ENCODE peak calls at places on chromosome 4, in ten cellular contexts. H is adrenal gland, G is psoas muscle, W is heart right ventricle, I is cardiac fibroblast, M is tibial artery, Y is right lobe of liver, J is lung, X is pancreas, L is WERI-Rb-1. P is an unnamed sample.

GRCh38 chr4:170051402-170051801 is 25.2 kb upstream of the MFAP3L start:
- DNase-seq in H (no peak), G (no peak), W (no peak), I (no peak), M (no peak), Y (no peak), J (no peak), X (no peak), L (no peak), P (no peak)

GRCh38 chr4:40349561-40350198 is 14.5 kb downstream of the CHRNA9 start:
- DNase-seq in H (no peak), G (no peak), W (no peak), I (no peak), M (no peak), Y (no peak), J (no peak), X (no peak), L (no peak), P (peak)

GRCh38 chr4:126899382-126899801 is 733.4 kb upstream of the INTU start:
- DNase-seq in H (peak), G (no peak), W (peak), I (peak), M (no peak), Y (no peak), J (no peak), X (no peak), L (no peak), P (peak)

GRCh38 chr4:7073526-7074390 is 5.9 kb upstream of the GRPEL1 start:
- DNase-seq in H (peak), G (no peak), W (no peak), I (peak), M (no peak), Y (no peak), J (no peak), X (no peak), L (peak), P (peak)

GRCh38 chr4:180840142-180840541 is 1403.1 kb upstream of the TENM3 start:
- DNase-seq in H (no peak), G (no peak), W (no peak), I (no peak), M (no peak), Y (no peak), J (no peak), X (no peak), L (no peak), P (no peak)

GRCh38 chr4:121791481-121791880 is 9.6 kb upstream of the EXOSC9 start:
- DNase-seq in H (no peak), G (no peak), W (no peak), I (no peak), M (no peak), Y (no peak), J (no peak), X (no peak), L (no peak), P (peak)

GRCh38 chr4:109998867-109999303 is 86.2 kb downstream of the EGF start:
- DNase-seq in H (no peak), G (no peak), W (no peak), I (peak), M (no peak), Y (no peak), J (no peak), X (no peak), L (peak), P (peak)

GRCh38 chr4:114132830-114133229 is 153.4 kb upstream of the ARSJ start:
- DNase-seq in H (no peak), G (no peak), W (no peak), I (peak), M (no peak), Y (no peak), J (no peak), X (no peak), L (no peak), P (peak)

GRCh38 chr4:128803783-128804182 is 5.7 kb upstream of the JADE1 start:
- DNase-seq in H (no peak), G (no peak), W (no peak), I (no peak), M (no peak), Y (no peak), J (no peak), X (no peak), L (no peak), P (no peak)

GRCh38 chr4:186029731-186030421 is 39.1 kb upstream of the TLR3 start:
- DNase-seq in H (peak), G (peak), W (peak), I (peak), M (peak), Y (peak), J (peak), X (peak), L (peak), P (peak)

GRCh38 chr4:4575284-4576211 is 33.7 kb upstream of the STX18 start:
- DNase-seq in H (peak), G (peak), W (peak), I (peak), M (peak), Y (peak), J (peak), X (peak), L (peak), P (peak)

GRCh38 chr4:68905598-68906237 is 45.9 kb downstream of the UGT2A3 start:
- DNase-seq in H (no peak), G (no peak), W (no peak), I (peak), M (no peak), Y (no peak), J (no peak), X (peak), L (no peak), P (peak)

GRCh38 chr4:25970241-25970675 is 56.2 kb downstream of the SMIM20 start:
- DNase-seq in H (peak), G (no peak), W (peak), I (peak), M (no peak), Y (peak), J (no peak), X (peak), L (no peak), P (peak)

GRCh38 chr4:73832651-73833237 is 3.7 kb upstream of the CXCL6 start:
- DNase-seq in H (no peak), G (no peak), W (no peak), I (peak), M (no peak), Y (no peak), J (no peak), X (no peak), L (no peak), P (no peak)

GRCh38 chr4:86613734-86614133 is 19.6 kb downstream of the PTPN13 start:
- DNase-seq in H (no peak), G (no peak), W (no peak), I (peak), M (no peak), Y (no peak), J (no peak), X (no peak), L (no peak), P (no peak)

GRCh38 chr4:81737865-81738559 is 266.3 kb upstream of the RASGEF1B start:
- DNase-seq in H (no peak), G (no peak), W (no peak), I (no peak), M (no peak), Y (no peak), J (no peak), X (no peak), L (no peak), P (no peak)

GRCh38 chr4:139599594-139600374 is 43.8 kb upstream of the SETD7 start:
- DNase-seq in H (no peak), G (no peak), W (no peak), I (no peak), M (no peak), Y (no peak), J (no peak), X (no peak), L (no peak), P (peak)

GRCh38 chr4:139465922-139466321 is 12.0 kb downstream of the RAB33B start:
- DNase-seq in H (no peak), G (no peak), W (no peak), I (no peak), M (no peak), Y (no peak), J (no peak), X (no peak), L (no peak), P (no peak)

GRCh38 chr4:25813705-25814104 is 49.1 kb downstream of the SEL1L3 start:
- DNase-seq in H (no peak), G (no peak), W (no peak), I (peak), M (no peak), Y (no peak), J (peak), X (no peak), L (no peak), P (peak)

GRCh38 chr4:14961292-14961691 is 41.0 kb upstream of the CPEB2 start:
- DNase-seq in H (no peak), G (no peak), W (no peak), I (no peak), M (no peak), Y (no peak), J (no peak), X (no peak), L (no peak), P (no peak)

GRCh38 chr4:37802068-37802666 is 24.3 kb upstream of the PGM2 start:
- DNase-seq in H (peak), G (no peak), W (no peak), I (peak), M (peak), Y (peak), J (peak), X (peak), L (peak), P (peak)

GRCh38 chr4:157992038-157992706 is 180.7 kb downstream of the GASK1B start:
- DNase-seq in H (no peak), G (no peak), W (no peak), I (peak), M (no peak), Y (no peak), J (peak), X (peak), L (peak), P (peak)

GRCh38 chr4:122803788-122804208 is 22.8 kb upstream of the FGF2 start:
- DNase-seq in H (peak), G (no peak), W (peak), I (peak), M (no peak), Y (no peak), J (no peak), X (no peak), L (no peak), P (peak)

GRCh38 chr4:113476800-113477199 is 284.7 kb downstream of the CAMK2D start:
- DNase-seq in H (no peak), G (no peak), W (no peak), I (no peak), M (no peak), Y (no peak), J (no peak), X (no peak), L (no peak), P (no peak)

GRCh38 chr4:27861381-27861787 is 1000.7 kb downstream of the STIM2 start:
- DNase-seq in H (no peak), G (no peak), W (no peak), I (peak), M (no peak), Y (peak), J (no peak), X (peak), L (peak), P (peak)

GRCh38 chr4:176406297-176406696 is 86.5 kb downstream of the SPCS3 start:
- DNase-seq in H (no peak), G (no peak), W (no peak), I (no peak), M (no peak), Y (no peak), J (no peak), X (no peak), L (no peak), P (no peak)

GRCh38 chr4:77220841-77221613 is 64.0 kb downstream of the CCNG2 start:
- DNase-seq in H (peak), G (no peak), W (peak), I (peak), M (peak), Y (no peak), J (peak), X (no peak), L (no peak), P (peak)

GRCh38 chr4:85783483-85783882 is 308.5 kb downstream of the ARHGAP24 start:
- DNase-seq in H (no peak), G (no peak), W (no peak), I (peak), M (no peak), Y (no peak), J (no peak), X (no peak), L (no peak), P (peak)

GRCh38 chr4:110032603-110033002 is 119.9 kb downstream of the EGF start:
- DNase-seq in H (no peak), G (no peak), W (no peak), I (no peak), M (peak), Y (no peak), J (no peak), X (peak), L (no peak), P (no peak)

GRCh38 chr4:154497901-154498300 is 6.3 kb upstream of the DCHS2 start:
- DNase-seq in H (no peak), G (no peak), W (no peak), I (no peak), M (no peak), Y (no peak), J (no peak), X (no peak), L (no peak), P (no peak)

DNA sequence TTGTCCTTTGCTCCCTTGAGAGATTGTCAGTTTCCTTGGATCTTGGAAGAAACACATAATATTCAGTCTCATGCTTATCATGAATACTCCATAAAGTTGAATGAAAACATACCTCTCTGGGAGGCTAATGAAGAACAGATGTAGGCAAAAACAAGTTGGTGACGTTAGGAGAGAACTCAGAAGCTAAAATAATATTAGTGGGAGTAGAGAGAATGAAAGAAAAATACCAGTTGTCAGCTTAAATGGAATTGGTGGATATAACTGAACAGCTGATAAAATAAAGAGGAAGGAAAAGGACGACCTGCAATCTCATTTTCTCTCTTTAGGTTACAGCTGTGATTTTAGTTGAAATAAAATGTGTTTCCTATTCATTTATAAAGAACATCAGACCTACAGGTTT is 124.8 kb downstream of the SNCA start:
- DNase-seq in H (no peak), G (no peak), W (no peak), I (peak), M (no peak), Y (no peak), J (no peak), X (no peak), L (no peak), P (peak)
- H3K4me3 ChIP-seq in H (no peak), G (no peak), W (no peak), I (no peak), M (no peak), Y (no peak), J (no peak), X (no peak), L (no peak), P (no peak)

GRCh38 chr4:8082517-8083055 is 76.0 kb downstream of the ABLIM2 start:
- DNase-seq in H (no peak), G (peak), W (no peak), I (no peak), M (no peak), Y (no peak), J (no peak), X (no peak), L (no peak), P (no peak)
- TF ChIP-seq CTCF in H (no peak), G (no peak), W (no peak), I (no peak), M (no peak), Y (no peak), J (no peak), X (no peak), L (no peak), P (no peak)

DNA sequence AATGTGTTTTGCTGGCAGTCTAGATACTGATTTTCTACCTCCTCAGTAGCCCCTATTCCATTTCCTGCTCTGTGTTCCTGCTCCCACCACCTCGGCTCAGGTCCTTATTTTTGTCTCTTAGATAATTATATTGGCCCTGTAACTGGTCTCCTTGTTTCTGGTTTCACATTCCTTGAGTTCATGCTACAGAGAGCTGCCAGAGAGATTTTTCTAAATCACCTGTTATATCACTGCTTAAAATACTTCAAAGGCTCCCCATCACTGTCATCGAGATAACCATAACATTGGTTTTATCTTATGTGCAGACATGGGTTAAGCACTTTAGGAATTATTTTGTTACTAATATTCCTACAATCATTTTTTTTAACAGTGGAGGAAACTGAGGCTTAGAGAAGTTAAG is 9.6 kb downstream of the SYNPO2 start:
- DNase-seq in H (no peak), G (no peak), W (no peak), I (no peak), M (no peak), Y (no peak), J (no peak), X (no peak), L (no peak), P (no peak)
- H3K4me3 ChIP-seq in H (no peak), G (peak), W (no peak), I (no peak), M (no peak), Y (no peak), J (no peak), X (no peak), L (no peak), P (no peak)

DNA sequence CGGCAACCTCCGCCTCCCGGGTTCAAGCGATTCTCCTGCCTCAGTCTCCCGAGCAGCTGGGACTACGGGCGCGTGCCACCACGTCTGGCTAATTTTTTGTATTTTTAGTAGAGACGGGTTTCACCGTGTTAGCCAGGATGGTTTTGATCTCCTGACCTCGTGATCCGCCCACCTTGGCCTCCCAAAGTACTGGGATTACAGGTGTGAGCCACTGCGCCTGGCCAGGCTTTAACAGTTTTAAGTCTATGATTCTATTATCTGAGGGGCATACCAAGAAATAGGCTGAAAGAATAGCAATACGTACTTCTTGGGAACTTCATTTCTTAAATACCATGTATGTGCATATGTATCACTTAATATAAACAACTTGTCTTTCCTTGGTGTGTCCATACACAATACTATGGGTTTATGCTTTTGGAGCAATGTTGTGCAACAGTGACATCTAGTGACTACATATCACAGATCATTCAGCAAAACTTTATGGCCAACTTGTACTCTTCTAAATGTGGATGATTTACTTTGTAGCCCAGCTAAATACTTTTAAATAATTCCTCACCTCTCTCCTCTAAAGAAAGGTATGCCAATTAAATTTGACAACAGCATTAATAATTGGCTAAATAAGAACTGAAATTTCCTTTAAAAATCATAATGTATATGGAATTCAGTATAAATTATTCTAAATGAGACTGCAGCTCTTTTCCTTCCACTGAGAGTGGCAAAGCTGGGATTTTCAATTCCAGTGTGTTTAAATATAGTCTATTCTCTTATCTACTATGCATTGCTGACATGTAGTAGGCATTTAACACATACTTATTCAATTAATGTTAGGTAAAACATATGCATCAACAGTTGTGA is 10.4 kb downstream of the SLC9B1 start:
- DNase-seq in H (no peak), G (no peak), W (no peak), I (peak), M (no peak), Y (no peak), J (no peak), X (no peak), L (peak), P (peak)
- TF ChIP-seq CTCF in H (peak), G (peak), W (peak), I (peak), M (peak), Y (peak), J (peak), X (peak), L (peak), P (peak)

GRCh38 chr4:61336488-61336887 is 136.4 kb downstream of the ADGRL3 start:
- DNase-seq in H (no peak), G (no peak), W (no peak), I (no peak), M (no peak), Y (no peak), J (no peak), X (no peak), L (no peak), P (no peak)
- H3K4me3 ChIP-seq in H (no peak), G (no peak), W (no peak), I (no peak), M (no peak), Y (no peak), J (no peak), X (no peak), L (no peak), P (no peak)

GRCh38 chr4:62531731-62532130 is 1331.6 kb downstream of the ADGRL3 start:
- DNase-seq in H (no peak), G (no peak), W (no peak), I (no peak), M (no peak), Y (no peak), J (no peak), X (no peak), L (no peak), P (no peak)
- TF ChIP-seq CTCF in H (no peak), G (no peak), W (no peak), I (no peak), M (no peak), Y (no peak), J (no peak), X (no peak), L (no peak), P (no peak)

DNA sequence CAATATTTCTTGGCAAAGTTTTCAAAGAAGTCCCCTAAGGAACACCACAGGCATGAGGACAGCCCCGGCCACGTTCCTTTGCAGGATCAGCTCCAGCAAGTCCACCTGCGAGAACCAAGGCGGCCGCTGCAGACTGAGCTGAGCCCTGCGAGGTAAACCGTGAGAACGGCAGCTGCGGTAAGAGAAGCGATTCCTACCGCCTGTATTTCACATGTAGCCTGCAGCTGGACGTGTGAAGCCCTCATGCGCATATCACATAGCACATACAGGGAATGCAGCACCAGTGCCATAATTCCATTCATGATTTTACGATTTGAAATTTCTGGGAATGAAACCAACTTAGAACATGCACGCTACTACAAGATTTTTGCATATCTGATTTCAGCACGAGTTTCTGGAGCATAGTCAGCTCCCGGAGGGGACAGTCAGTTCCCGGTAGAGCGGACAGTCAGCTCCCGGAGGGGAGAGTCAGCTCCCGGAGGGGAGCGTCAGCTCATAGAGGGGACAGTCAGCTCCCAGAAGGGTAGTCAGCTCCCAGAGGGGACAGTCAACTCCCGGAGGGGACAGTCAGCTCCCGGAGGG is 41.7 kb downstream of the FGFRL1 start:
- DNase-seq in H (peak), G (no peak), W (no peak), I (peak), M (no peak), Y (no peak), J (no peak), X (no peak), L (no peak), P (peak)
- H3K4me3 ChIP-seq in H (no peak), G (peak), W (no peak), I (no peak), M (no peak), Y (no peak), J (no peak), X (no peak), L (no peak), P (no peak)